ENCODE peak calls at places on chromosomes 5 and 9, in five cellular contexts. One of them, this sample, is unnamed.

GRCh38 chr5:134101686-134102439 is 12.6 kb upstream of the TCF7 start:
- DNase-seq in AG08396: peak
- DNase-seq in aorta: no peak
- DNase-seq in activated T-helper 1 cell treated with anti-CD3 and anti-CD28 coated beads, Interleukin-2, amount 50 U/mL, for 16 hours: peak
- DNase-seq in T47D: peak
- DNase-seq in this sample: peak

GRCh38 chr5:1743769-1744085 is 55.9 kb downstream of the MRPL36 start:
- DNase-seq in AG08396: no peak
- DNase-seq in aorta: peak
- DNase-seq in activated T-helper 1 cell treated with anti-CD3 and anti-CD28 coated beads, Interleukin-2, amount 50 U/mL, for 16 hours: no peak
- DNase-seq in T47D: no peak
- DNase-seq in this sample: peak

GRCh38 chr9:2335260-2335659 is 286.3 kb upstream of the VLDLR start:
- DNase-seq in AG08396: no peak
- DNase-seq in aorta: no peak
- DNase-seq in activated T-helper 1 cell treated with anti-CD3 and anti-CD28 coated beads, Interleukin-2, amount 50 U/mL, for 16 hours: no peak
- DNase-seq in T47D: no peak
- DNase-seq in this sample: no peak

GRCh38 chr5:18314192-18314778 is 680.0 kb downstream of the TAF11L14 start:
- DNase-seq in AG08396: peak
- DNase-seq in aorta: no peak
- DNase-seq in activated T-helper 1 cell treated with anti-CD3 and anti-CD28 coated beads, Interleukin-2, amount 50 U/mL, for 16 hours: no peak
- DNase-seq in T47D: peak
- DNase-seq in this sample: no peak

GRCh38 chr9:130895038-130895437 is 1.6 kb downstream of the QRFP start:
- DNase-seq in AG08396: no peak
- DNase-seq in aorta: no peak
- DNase-seq in activated T-helper 1 cell treated with anti-CD3 and anti-CD28 coated beads, Interleukin-2, amount 50 U/mL, for 16 hours: no peak
- DNase-seq in T47D: no peak
- DNase-seq in this sample: no peak

GRCh38 chr5:14922456-14922855 is 50.9 kb upstream of the ANKH start:
- DNase-seq in AG08396: no peak
- DNase-seq in aorta: no peak
- DNase-seq in activated T-helper 1 cell treated with anti-CD3 and anti-CD28 coated beads, Interleukin-2, amount 50 U/mL, for 16 hours: no peak
- DNase-seq in T47D: no peak
- DNase-seq in this sample: no peak

GRCh38 chr5:179797741-179798140 is 4.0 kb downstream of the LTC4S start:
- DNase-seq in AG08396: no peak
- DNase-seq in aorta: no peak
- DNase-seq in activated T-helper 1 cell treated with anti-CD3 and anti-CD28 coated beads, Interleukin-2, amount 50 U/mL, for 16 hours: no peak
- DNase-seq in T47D: no peak
- DNase-seq in this sample: no peak

GRCh38 chr5:14492341-14492964 is 89.1 kb upstream of the OTULINL start:
- DNase-seq in AG08396: no peak
- DNase-seq in aorta: no peak
- DNase-seq in activated T-helper 1 cell treated with anti-CD3 and anti-CD28 coated beads, Interleukin-2, amount 50 U/mL, for 16 hours: no peak
- DNase-seq in T47D: no peak
- DNase-seq in this sample: no peak

GRCh38 chr5:172007795-172008465 is 1.5 kb upstream of the FBXW11 start:
- DNase-seq in AG08396: peak
- DNase-seq in aorta: no peak
- DNase-seq in activated T-helper 1 cell treated with anti-CD3 and anti-CD28 coated beads, Interleukin-2, amount 50 U/mL, for 16 hours: no peak
- DNase-seq in T47D: no peak
- DNase-seq in this sample: no peak

GRCh38 chr9:81391457-81391825 is 297.9 kb downstream of the TLE1 start:
- DNase-seq in AG08396: no peak
- DNase-seq in aorta: no peak
- DNase-seq in activated T-helper 1 cell treated with anti-CD3 and anti-CD28 coated beads, Interleukin-2, amount 50 U/mL, for 16 hours: no peak
- DNase-seq in T47D: no peak
- DNase-seq in this sample: no peak

GRCh38 chr5:15835514-15835913 is 335.5 kb downstream of the FBXL7 start:
- DNase-seq in AG08396: peak
- DNase-seq in aorta: no peak
- DNase-seq in activated T-helper 1 cell treated with anti-CD3 and anti-CD28 coated beads, Interleukin-2, amount 50 U/mL, for 16 hours: no peak
- DNase-seq in T47D: no peak
- DNase-seq in this sample: no peak

GRCh38 chr5:115930630-115931337 is 31.5 kb upstream of the LVRN start:
- DNase-seq in AG08396: no peak
- DNase-seq in aorta: no peak
- DNase-seq in activated T-helper 1 cell treated with anti-CD3 and anti-CD28 coated beads, Interleukin-2, amount 50 U/mL, for 16 hours: no peak
- DNase-seq in T47D: no peak
- DNase-seq in this sample: no peak

GRCh38 chr5:78515665-78516064 is 132.9 kb downstream of the LHFPL2 start:
- DNase-seq in AG08396: no peak
- DNase-seq in aorta: no peak
- DNase-seq in activated T-helper 1 cell treated with anti-CD3 and anti-CD28 coated beads, Interleukin-2, amount 50 U/mL, for 16 hours: no peak
- DNase-seq in T47D: no peak
- DNase-seq in this sample: no peak

GRCh38 chr9:135474915-135475314 is 4.7 kb upstream of the PPP1R26 start:
- DNase-seq in AG08396: no peak
- DNase-seq in aorta: no peak
- DNase-seq in activated T-helper 1 cell treated with anti-CD3 and anti-CD28 coated beads, Interleukin-2, amount 50 U/mL, for 16 hours: no peak
- DNase-seq in T47D: peak
- DNase-seq in this sample: peak

GRCh38 chr9:99660191-99660636 is 161.5 kb upstream of the NR4A3 start:
- DNase-seq in AG08396: no peak
- DNase-seq in aorta: peak
- DNase-seq in activated T-helper 1 cell treated with anti-CD3 and anti-CD28 coated beads, Interleukin-2, amount 50 U/mL, for 16 hours: no peak
- DNase-seq in T47D: no peak
- DNase-seq in this sample: peak

GRCh38 chr5:175464414-175465233 is 13.7 kb upstream of the SFXN1 start:
- DNase-seq in AG08396: peak
- DNase-seq in aorta: no peak
- DNase-seq in activated T-helper 1 cell treated with anti-CD3 and anti-CD28 coated beads, Interleukin-2, amount 50 U/mL, for 16 hours: peak
- DNase-seq in T47D: peak
- DNase-seq in this sample: no peak

GRCh38 chr5:150523472-150524350 is 15.8 kb downstream of the NDST1 start:
- DNase-seq in AG08396: peak
- DNase-seq in aorta: no peak
- DNase-seq in activated T-helper 1 cell treated with anti-CD3 and anti-CD28 coated beads, Interleukin-2, amount 50 U/mL, for 16 hours: no peak
- DNase-seq in T47D: peak
- DNase-seq in this sample: no peak

GRCh38 chr9:89440951-89441654 is 56.8 kb downstream of the SEMA4D start:
- DNase-seq in AG08396: no peak
- DNase-seq in aorta: no peak
- DNase-seq in activated T-helper 1 cell treated with anti-CD3 and anti-CD28 coated beads, Interleukin-2, amount 50 U/mL, for 16 hours: no peak
- DNase-seq in T47D: peak
- DNase-seq in this sample: peak

GRCh38 chr9:34552986-34553385 is 30.2 kb upstream of the ENHO start:
- DNase-seq in AG08396: no peak
- DNase-seq in aorta: peak
- DNase-seq in activated T-helper 1 cell treated with anti-CD3 and anti-CD28 coated beads, Interleukin-2, amount 50 U/mL, for 16 hours: no peak
- DNase-seq in T47D: no peak
- DNase-seq in this sample: peak

GRCh38 chr9:100700689-100701318 is 122.9 kb downstream of the CAVIN4 start:
- DNase-seq in AG08396: no peak
- DNase-seq in aorta: no peak
- DNase-seq in activated T-helper 1 cell treated with anti-CD3 and anti-CD28 coated beads, Interleukin-2, amount 50 U/mL, for 16 hours: no peak
- DNase-seq in T47D: peak
- DNase-seq in this sample: no peak

GRCh38 chr9:8883313-8883712 is 1083.7 kb upstream of the DMAC1 start:
- DNase-seq in AG08396: no peak
- DNase-seq in aorta: no peak
- DNase-seq in activated T-helper 1 cell treated with anti-CD3 and anti-CD28 coated beads, Interleukin-2, amount 50 U/mL, for 16 hours: no peak
- DNase-seq in T47D: no peak
- DNase-seq in this sample: no peak

GRCh38 chr5:159444441-159445082 is 114.3 kb upstream of the IL12B start:
- DNase-seq in AG08396: peak
- DNase-seq in aorta: no peak
- DNase-seq in activated T-helper 1 cell treated with anti-CD3 and anti-CD28 coated beads, Interleukin-2, amount 50 U/mL, for 16 hours: no peak
- DNase-seq in T47D: peak
- DNase-seq in this sample: no peak